ENCODE peak calls at places on chromosomes 5 and 9, in ten cellular contexts. U is adipocyte; N is WERI-Rb-1; S is breast epithelium; K is left lung; Q is ovary; Y is heart right ventricle; R is tibial nerve; D is aorta; I is CD8-positive, alpha-beta T cell. C is an unnamed sample.

GRCh38 chr5:137218471-137218870 is 280.7 kb downstream of the SPOCK1 start:
- DNase-seq in I (no peak), N (no peak), D (no peak), Y (no peak), S (no peak), U (peak; percentile 44), Q (no peak), R (no peak), K (no peak), C (no peak)

GRCh38 chr9:115992834-115993233 is 160.8 kb upstream of the PAPPA start:
- DNase-seq in D (no peak), S (no peak), K (no peak), Q (no peak), Y (no peak), I (no peak), U (no peak), N (no peak), R (no peak), C (no peak)

GRCh38 chr9:12776775-12777055 is 1.9 kb downstream of the LURAP1L start:
- DNase-seq in D (no peak), S (no peak), Y (no peak), N (no peak), I (no peak), Q (no peak), K (no peak), R (no peak), U (peak; percentile 56), C (no peak)

GRCh38 chr5:37226377-37226776 is 22.8 kb downstream of the CPLANE1 start:
- DNase-seq in S (no peak), U (no peak), I (no peak), Y (no peak), D (no peak), K (no peak), Q (no peak), R (no peak), N (no peak), C (no peak)

GRCh38 chr5:207599-207998 is 10.4 kb downstream of the CCDC127 start:
- DNase-seq in S (no peak), Q (no peak), D (no peak), Y (no peak), U (no peak), N (no peak), I (no peak), R (no peak), K (no peak), C (peak; percentile 83)

GRCh38 chr5:10138385-10139057 is 111.2 kb downstream of the ATPSCKMT start:
- DNase-seq in N (no peak), D (no peak), S (no peak), R (no peak), Q (no peak), I (no peak), U (no peak), Y (no peak), K (no peak), C (no peak)

GRCh38 chr5:159210306-159210722 is 961 bp upstream of the RNF145 start:
- DNase-seq in N (no peak), Q (no peak), R (no peak), K (no peak), Y (no peak), S (no peak), U (peak; percentile 31), I (no peak), D (no peak), C (no peak)

GRCh38 chr5:150034677-150035076 is 34.1 kb downstream of the HMGXB3 start:
- DNase-seq in K (no peak), Y (no peak), Q (no peak), I (no peak), R (no peak), U (peak; percentile 71), N (no peak), S (no peak), D (no peak), C (no peak)

GRCh38 chr5:39266442-39266841 is 47.1 kb upstream of the FYB1 start:
- DNase-seq in Y (no peak), K (no peak), U (no peak), N (no peak), R (no peak), I (no peak), S (no peak), Q (no peak), D (no peak), C (no peak)

GRCh38 chr9:109996936-109997580 is 210.9 kb downstream of the C9orf152 start:
- DNase-seq in I (no peak), N (no peak), D (no peak), K (no peak), U (no peak), R (no peak), Y (no peak), Q (no peak), S (no peak), C (no peak)

GRCh38 chr5:149561848-149562247 is 10.6 kb upstream of the CSNK1A1 start:
- DNase-seq in S (no peak), Q (no peak), I (no peak), U (peak; percentile 92), K (no peak), R (no peak), Y (no peak), D (no peak), N (no peak), C (peak; percentile 42)

GRCh38 chr5:88707216-88707965 is 175.6 kb downstream of the MEF2C start:
- DNase-seq in K (no peak), I (no peak), D (no peak), N (no peak), Q (no peak), U (no peak), S (no peak), Y (no peak), R (no peak), C (no peak)

GRCh38 chr5:88708021-88708420 is 175.0 kb downstream of the MEF2C start:
- DNase-seq in N (no peak), Y (no peak), R (no peak), K (no peak), U (no peak), D (no peak), I (no peak), Q (no peak), S (no peak), C (no peak)

DNA sequence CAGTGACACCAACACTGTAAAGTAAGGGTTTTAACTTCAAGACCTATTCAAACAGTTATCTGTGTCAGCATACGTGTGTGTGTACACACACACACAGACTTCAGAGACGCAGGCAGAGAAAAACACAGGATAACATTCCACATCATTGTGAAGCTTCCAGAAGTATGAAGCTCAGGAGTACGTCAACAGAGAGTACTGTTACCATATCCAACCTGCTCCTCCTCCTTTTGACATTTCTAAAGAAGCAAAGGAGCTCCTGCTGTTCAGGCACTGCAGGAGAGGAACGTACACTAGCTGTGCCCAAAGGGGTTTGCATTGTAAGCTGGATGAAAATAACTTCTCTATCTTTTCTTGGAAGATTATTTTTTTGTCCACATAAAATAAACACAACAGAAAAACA is 180.7 kb downstream of the MEF2C start:
- DNase-seq in Y (no peak), S (no peak), U (no peak), I (no peak), K (no peak), R (no peak), Q (no peak), D (no peak), N (no peak), C (no peak)
- H3K4me3 ChIP-seq in Y (no peak overlapping the region), S (no peak overlapping the region), U (no peak overlapping the region), I (no peak overlapping the region), K (no peak overlapping the region), R (no peak overlapping the region), Q (no peak overlapping the region), D (no peak overlapping the region), N (no peak overlapping the region), C (no peak overlapping the region)

DNA sequence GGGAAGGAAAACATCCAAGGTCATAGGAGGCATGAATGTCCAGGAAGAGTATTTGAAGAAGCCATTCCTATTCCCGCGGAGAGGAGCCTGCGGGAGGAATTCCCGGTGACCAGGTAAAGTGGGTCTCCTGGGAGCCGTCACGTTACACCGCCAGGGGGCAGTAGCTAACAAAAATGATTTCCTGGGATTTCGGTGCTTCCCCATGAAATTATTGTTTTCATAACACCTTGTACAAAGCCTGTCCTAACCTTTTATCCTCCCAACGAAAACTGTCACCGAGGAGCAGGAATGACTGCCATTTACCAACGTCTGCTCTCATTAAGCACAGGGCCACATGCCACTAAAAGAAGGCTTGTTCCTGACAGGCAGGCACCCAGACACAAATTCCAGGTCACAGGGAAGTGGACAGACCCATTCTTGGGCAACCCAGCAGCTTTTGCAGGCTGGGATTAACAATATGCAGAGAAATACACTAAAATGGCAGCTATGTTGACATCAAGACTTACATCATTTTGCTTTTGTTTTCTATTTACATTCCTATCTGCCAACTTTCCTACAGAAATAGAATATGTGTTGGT is 41.2 kb upstream of the CTSL start:
- DNase-seq in K (no peak), Y (no peak), N (peak; percentile 47), R (no peak), D (no peak), S (no peak), I (no peak), Q (peak; percentile 70), U (peak; percentile 67), C (peak; percentile 91)
- H3K36me3 ChIP-seq in K (no peaks in the 10 kb centered on the region), Y (no peaks in the 10 kb centered on the region), N (peaks cover 26% of the 10 kb centered on the region), R (peaks cover 15% of the 10 kb centered on the region), D (no peaks in the 10 kb centered on the region), S (no peaks in the 10 kb centered on the region), I (no peaks in the 10 kb centered on the region), Q (no peaks in the 10 kb centered on the region), U (peaks cover 10% of the 10 kb centered on the region), C (peaks cover 17% of the 10 kb centered on the region)

GRCh38 chr5:176631383-176631970 is 1.0 kb downstream of the EIF4E1B start:
- DNase-seq in N (no peak), Y (no peak), K (no peak), R (no peak), D (no peak), Q (no peak), U (no peak), I (no peak), S (no peak), C (no peak)

GRCh38 chr5:176629317-176629852 is 949 bp downstream of the SNCB start:
- DNase-seq in U (no peak), S (no peak), Q (no peak), Y (no peak), I (no peak), D (no peak), R (no peak), N (no peak), K (no peak), C (peak; percentile 79)

GRCh38 chr5:176632777-176633176 is 2.3 kb downstream of the EIF4E1B start:
- DNase-seq in Q (no peak), S (no peak), I (no peak), N (no peak), U (no peak), K (no peak), D (no peak), Y (no peak), R (no peak), C (no peak)

GRCh38 chr5:176629853-176630680 is at the start of the genes EIF4E1B and SNCB:
- DNase-seq in N (peak; percentile 75), S (no peak), U (peak; percentile 77), K (no peak), R (no peak), D (no peak), Q (no peak), Y (peak; percentile 39), I (peak; percentile 42), C (peak; percentile 95)

GRCh38 chr5:176630681-176631222 is 277 bp downstream of the EIF4E1B start:
- DNase-seq in N (no peak), Y (no peak), S (no peak), Q (no peak), D (no peak), R (no peak), K (no peak), I (no peak), U (no peak), C (no peak)
- H3K27me3 ChIP-seq in N (peaks cover 7% of the 10 kb centered on the region), Y (peaks cover 97% of the 10 kb centered on the region), S (peaks cover 83% of the 10 kb centered on the region), Q (no peaks in the 10 kb centered on the region), D (no peaks in the 10 kb centered on the region), R (no peaks in the 10 kb centered on the region), K (peaks cover 100% of the 10 kb centered on the region), I (peaks cover 19% of the 10 kb centered on the region), U (peaks cover 57% of the 10 kb centered on the region), C (peaks cover 35% of the 10 kb centered on the region)

GRCh38 chr5:174725261-174725990 is 1.0 kb downstream of the MSX2 start:
- DNase-seq in U (no peak), R (no peak), S (no peak), K (no peak), Y (no peak), N (no peak), Q (no peak), I (no peak), D (no peak), C (peak; percentile 59)
- H3K4me3 ChIP-seq in U (peak overlapping the region; percentile 82), R (peak overlapping the region; percentile 58), S (peak overlapping the region; percentile 89), K (peak overlapping the region; percentile 44), Y (peak overlapping the region; percentile 63), N (no peak overlapping the region), Q (peak overlapping the region; percentile 46), I (no peak overlapping the region), D (peak overlapping the region; percentile 56), C (peak overlapping the region; percentile 61)

C was measured in H7.